ENCODE peak calls at places on chromosome 1, in four cellular contexts. D, L, X and N are unnamed samples.

GRCh38 chr1:80054129-80054528 is 1047.6 kb upstream of the ADGRL4 start:
- DNase-seq in D (no peak), L (peak; percentile 24), X (peak; percentile 99), N (no peak)

GRCh38 chr1:51000651-51001050 is 30.6 kb downstream of the CDKN2C start:
- DNase-seq in D (no peak), L (no peak), X (no peak), N (no peak)

GRCh38 chr1:115239148-115239820 is 98.8 kb downstream of the NGF start:
- DNase-seq in D (no peak), L (no peak), X (no peak), N (no peak)

GRCh38 chr1:84996846-84997666 is at the start of gene MCOLN2:
- DNase-seq in D (no peak), L (peak; percentile 62), X (peak; percentile 12), N (no peak)

GRCh38 chr1:155001688-155002474 is 721 bp upstream of the ZBTB7B start:
- DNase-seq in D (peak; percentile 94), L (peak; percentile 99), X (peak; percentile 94), N (peak; percentile 96)

GRCh38 chr1:229970714-229971113 is 96.3 kb upstream of the GALNT2 start:
- DNase-seq in D (no peak), L (no peak), X (no peak), N (no peak)

GRCh38 chr1:147504801-147505303 is 36.4 kb upstream of the BCL9 start:
- DNase-seq in D (no peak), L (peak; percentile 65), X (no peak), N (no peak)

GRCh38 chr1:5947071-5947821 is 45.0 kb downstream of the NPHP4 start:
- DNase-seq in D (no peak), L (no peak), X (no peak), N (no peak)

GRCh38 chr1:59477286-59477685 is 180.4 kb downstream of the FGGY start:
- DNase-seq in D (no peak), L (no peak), X (peak; percentile 30), N (no peak)

GRCh38 chr1:28298438-28298837 is 30.4 kb upstream of the MED18 start:
- DNase-seq in D (no peak), L (no peak), X (no peak), N (no peak)

GRCh38 chr1:41242645-41243171 is 602 bp upstream of the SCMH1 start:
- DNase-seq in D (no peak), L (no peak), X (no peak), N (no peak)

GRCh38 chr1:41238311-41239094 is 3.6 kb downstream of the SCMH1 start:
- DNase-seq in D (no peak), L (no peak), X (peak; percentile 64), N (no peak)

GRCh38 chr1:41241748-41242644 is at the start of gene SCMH1:
- DNase-seq in D (no peak), L (peak; percentile 72), X (no peak), N (no peak)

GRCh38 chr1:41240806-41241747 is 1.0 kb downstream of the SCMH1 start:
- DNase-seq in D (no peak), L (peak; percentile 58), X (no peak), N (no peak)

DNA sequence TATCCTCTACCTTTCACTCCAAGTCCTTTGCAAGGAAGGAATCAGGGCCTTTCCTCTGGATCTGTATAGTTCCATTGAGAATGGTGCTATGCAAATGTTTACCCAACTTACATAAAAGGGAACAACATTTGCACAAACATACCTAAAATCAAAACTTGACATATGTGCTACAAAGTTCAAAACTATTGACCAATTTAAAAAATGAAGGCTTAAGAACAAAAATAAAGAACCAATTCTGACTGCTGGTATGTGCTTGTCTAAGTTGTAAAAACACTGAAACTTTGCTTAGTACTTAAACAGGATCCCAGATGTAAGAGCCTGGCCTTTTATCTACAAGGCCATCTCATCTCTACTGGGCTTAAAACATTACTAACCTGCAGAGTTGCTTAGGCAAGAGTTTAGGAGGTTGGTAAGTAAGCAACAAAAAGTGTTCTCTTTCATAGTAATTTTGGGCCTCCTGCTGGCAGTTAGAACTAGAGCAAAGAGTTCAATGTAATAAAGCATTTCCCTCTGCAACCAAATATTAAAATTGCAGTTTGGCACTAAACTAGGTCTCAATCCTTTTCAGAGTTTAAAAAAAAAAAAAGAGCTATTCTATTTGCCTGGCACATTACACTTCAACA is 2.0 kb downstream of the SCMH1 start:
- DNase-seq in D (no peak), L (peak; percentile 71), X (peak; percentile 44), N (no peak)
- TF ChIP-seq CTCF in D (peak; percentile 28), L (peak; percentile 39), X (peak; percentile 25), N (peak; percentile 12)

DNA sequence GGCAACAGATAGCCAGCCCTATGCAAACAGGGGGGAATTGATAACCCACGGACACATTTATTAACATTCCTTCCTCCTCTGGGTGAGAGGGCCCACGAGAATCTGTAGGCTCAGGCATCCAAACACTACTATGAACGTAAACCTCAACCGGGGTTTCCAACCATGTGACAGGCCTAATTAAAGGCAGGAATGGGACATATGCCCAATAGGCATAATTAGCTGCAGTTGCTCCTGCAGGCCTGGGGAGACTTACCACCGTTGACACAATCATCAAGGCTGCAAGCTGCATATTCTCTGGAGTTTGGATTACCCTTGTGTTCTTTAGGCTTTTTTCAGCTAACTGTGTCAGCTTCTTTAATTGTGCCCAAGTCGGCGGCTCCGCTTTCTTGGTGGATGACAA is 22.2 kb upstream of the GBP1 start:
- DNase-seq in D (no peak), L (peak; percentile 12), X (no peak), N (no peak)
- H3K4me3 ChIP-seq in D (no peak overlapping the region), L (no peak overlapping the region), X (no peak overlapping the region), N (no peak overlapping the region)

GRCh38 chr1:180623579-180624347 is 8.1 kb upstream of the XPR1 start:
- DNase-seq in D (no peak), L (peak; percentile 33), X (no peak), N (no peak)
- TF ChIP-seq CTCF in D (no peak), L (peak; percentile 49), X (no peak), N (no peak)

GRCh38 chr1:2194319-2194897 is at the start of gene FAAP20:
- DNase-seq in D (no peak), L (peak; percentile 80), X (peak; percentile 15), N (no peak)

GRCh38 chr1:2189459-2190425 is 4.8 kb downstream of the FAAP20 start:
- DNase-seq in D (no peak), L (peak; percentile 94), X (peak; percentile 92), N (no peak)

GRCh38 chr1:2190491-2190976 is 4.0 kb downstream of the FAAP20 start:
- DNase-seq in D (no peak), L (no peak), X (no peak), N (no peak)

GRCh38 chr1:2193514-2194251 is 889 bp downstream of the FAAP20 start:
- DNase-seq in D (no peak), L (no peak), X (no peak), N (no peak)

GRCh38 chr1:2192031-2192995 is 2.3 kb downstream of the FAAP20 start:
- DNase-seq in D (no peak), L (peak; percentile 62), X (no peak), N (no peak)
- H3K4me3 ChIP-seq in D (no peak overlapping the region), L (peak overlapping the region; percentile 65), X (no peak overlapping the region), N (no peak overlapping the region)

DNA sequence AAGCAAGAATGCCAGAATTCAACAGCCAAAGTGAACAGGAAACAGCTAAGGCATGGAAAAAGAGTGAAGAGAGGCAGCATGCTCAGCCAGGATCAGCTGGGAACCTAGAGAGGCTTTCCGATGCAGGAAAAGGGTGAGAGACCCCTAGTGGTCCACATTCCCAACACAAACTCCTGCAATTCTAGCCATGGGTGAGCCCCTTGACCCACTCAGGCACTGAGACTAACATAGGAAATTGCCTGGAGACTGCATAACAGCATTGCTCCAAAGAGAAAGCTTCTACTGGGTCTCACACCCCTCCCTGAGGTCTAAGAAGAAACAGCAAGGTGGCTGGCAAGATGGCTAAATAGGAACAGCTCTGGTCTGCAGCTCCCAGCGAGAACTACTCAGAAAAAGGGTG is 123.2 kb downstream of the LHX8 start:
- DNase-seq in D (no peak), L (no peak), X (no peak), N (no peak)
- TF ChIP-seq CTCF in D (no peak), L (peak; percentile 31), X (no peak), N (no peak)

DNA sequence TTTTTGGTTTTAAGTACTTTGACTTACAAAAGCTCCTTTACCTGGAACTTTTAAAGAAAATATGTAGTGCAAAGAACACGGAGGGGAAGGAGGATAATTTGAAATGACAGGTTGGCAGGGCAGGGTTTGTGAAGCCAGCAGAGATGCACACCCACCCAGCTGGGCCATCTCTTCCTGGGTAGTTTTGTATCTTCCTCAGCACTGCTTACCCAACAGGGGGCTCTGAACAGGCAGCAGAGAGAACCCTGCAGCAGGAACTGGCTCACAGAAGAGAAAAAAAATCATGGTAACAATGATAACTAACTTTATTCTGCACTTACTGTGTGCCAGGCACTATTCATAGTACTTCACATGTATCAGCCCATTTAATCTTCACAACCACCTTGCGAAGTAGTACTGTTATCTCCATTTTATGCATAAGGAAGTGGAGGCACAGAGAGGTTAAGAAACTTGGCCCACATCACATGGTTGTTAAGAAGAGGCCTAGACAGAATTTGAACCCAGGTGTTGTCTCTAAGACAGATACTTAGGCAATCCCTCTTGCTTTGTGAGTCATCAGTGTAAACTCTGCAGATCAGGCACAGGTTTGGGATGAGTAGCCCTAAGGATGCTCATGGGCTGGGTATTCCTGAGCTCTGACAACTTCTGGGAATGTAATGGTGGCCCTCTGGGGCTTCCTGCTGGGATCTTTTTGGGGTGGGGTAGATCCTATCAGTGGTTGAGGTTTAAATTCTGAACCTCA is 60.8 kb downstream of the ELK4 start:
- DNase-seq in D (no peak), L (no peak), X (peak; percentile 58), N (no peak)
- H3K4me3 ChIP-seq in D (no peak overlapping the region), L (no peak overlapping the region), X (no peak overlapping the region), N (no peak overlapping the region)

DNA sequence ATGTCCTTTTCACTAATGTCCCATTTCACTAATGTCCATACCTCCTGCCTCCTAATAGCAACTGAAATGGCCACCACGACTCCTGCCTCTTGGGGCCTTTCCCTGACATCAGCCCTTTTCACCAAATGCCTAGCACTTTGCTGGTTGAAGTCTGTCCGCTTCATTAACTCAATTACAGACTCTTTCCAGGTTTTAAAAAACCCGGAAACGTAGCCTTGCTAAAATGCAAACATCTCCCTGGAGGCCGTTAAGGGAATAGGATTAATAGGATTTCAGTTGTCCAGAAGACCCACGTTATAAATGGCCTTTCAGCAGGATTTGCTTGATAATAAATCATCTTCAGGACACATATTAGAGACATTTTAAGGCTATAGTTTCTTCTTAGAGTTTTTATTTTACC is 25.7 kb upstream of the ERO1B start:
- DNase-seq in D (no peak), L (peak; percentile 59), X (no peak), N (no peak)
- TF ChIP-seq CTCF in D (no peak), L (no peak), X (no peak), N (no peak)

DNA sequence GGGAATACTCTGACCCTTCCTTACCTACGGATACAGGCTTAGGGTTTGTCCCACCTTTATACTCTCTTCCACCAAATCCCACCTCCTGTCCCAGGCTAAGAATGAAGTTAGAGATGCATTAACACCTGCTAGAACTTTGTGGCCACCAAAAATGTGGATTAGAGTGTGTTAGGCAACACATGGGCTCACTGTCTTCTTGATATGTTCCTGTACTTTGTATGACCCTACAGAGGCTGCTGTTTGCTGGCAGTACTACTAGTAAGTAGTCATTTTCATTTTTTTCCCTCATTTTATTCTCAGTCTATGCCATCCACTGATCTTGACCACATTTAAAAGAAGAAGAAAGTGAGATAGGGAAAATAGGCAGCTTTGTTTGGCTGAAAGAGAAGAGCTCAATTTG is 21.0 kb upstream of the TMEM39B start:
- DNase-seq in D (no peak), L (no peak), X (no peak), N (no peak)
- H3K4me3 ChIP-seq in D (no peak overlapping the region), L (no peak overlapping the region), X (no peak overlapping the region), N (no peak overlapping the region)